ENCODE peak calls at places on chromosome 1, in nine cellular contexts. One of them, this sample, is unnamed.

GRCh38 chr1:58652351-58653184 is 47.3 kb downstream of the MYSM1 start:
- DNase-seq in Karpas-422: peak; percentile 89
- DNase-seq in MM.1S: peak; percentile 78
- DNase-seq in H9: peak; percentile 47
- DNase-seq in IMR-90: peak; percentile 84
- DNase-seq in GM23248: peak; percentile 89
- DNase-seq in fibroblast of lung: peak; percentile 89
- DNase-seq in NT2/D1: peak; percentile 83
- DNase-seq in K562: peak; percentile 72
- DNase-seq in this sample: peak; percentile 52

GRCh38 chr1:93784538-93784937 is 94.5 kb downstream of the DNTTIP2 start:
- DNase-seq in Karpas-422: no peak
- DNase-seq in MM.1S: no peak
- DNase-seq in H9: no peak
- DNase-seq in IMR-90: no peak
- DNase-seq in GM23248: no peak
- DNase-seq in fibroblast of lung: no peak
- DNase-seq in NT2/D1: no peak
- DNase-seq in K562: no peak
- DNase-seq in this sample: no peak

GRCh38 chr1:185345913-185346717 is 29.1 kb upstream of the IVNS1ABP start:
- DNase-seq in Karpas-422: no peak
- DNase-seq in MM.1S: no peak
- DNase-seq in H9: no peak
- DNase-seq in IMR-90: no peak
- DNase-seq in GM23248: no peak
- DNase-seq in fibroblast of lung: no peak
- DNase-seq in NT2/D1: no peak
- DNase-seq in K562: no peak
- DNase-seq in this sample: no peak

GRCh38 chr1:240644732-240645131 is 32.8 kb upstream of the GREM2 start:
- DNase-seq in Karpas-422: no peak
- DNase-seq in MM.1S: no peak
- DNase-seq in H9: no peak
- DNase-seq in IMR-90: no peak
- DNase-seq in GM23248: peak; percentile 52
- DNase-seq in fibroblast of lung: no peak
- DNase-seq in NT2/D1: no peak
- DNase-seq in K562: no peak
- DNase-seq in this sample: no peak

GRCh38 chr1:31802190-31803150 is 13.4 kb downstream of the SPOCD1 start:
- DNase-seq in Karpas-422: no peak
- DNase-seq in MM.1S: no peak
- DNase-seq in H9: no peak
- DNase-seq in IMR-90: no peak
- DNase-seq in GM23248: peak; percentile 45
- DNase-seq in fibroblast of lung: peak; percentile 25
- DNase-seq in NT2/D1: no peak
- DNase-seq in K562: no peak
- DNase-seq in this sample: no peak

GRCh38 chr1:105558023-105558422 is 1498.5 kb upstream of the PRMT6 start:
- DNase-seq in Karpas-422: no peak
- DNase-seq in MM.1S: no peak
- DNase-seq in H9: no peak
- DNase-seq in IMR-90: no peak
- DNase-seq in GM23248: no peak
- DNase-seq in fibroblast of lung: no peak
- DNase-seq in NT2/D1: no peak
- DNase-seq in K562: no peak
- DNase-seq in this sample: no peak

GRCh38 chr1:44634790-44635189 is 39.5 kb downstream of the TMEM53 start:
- DNase-seq in Karpas-422: no peak
- DNase-seq in MM.1S: no peak
- DNase-seq in H9: no peak
- DNase-seq in IMR-90: no peak
- DNase-seq in GM23248: no peak
- DNase-seq in fibroblast of lung: no peak
- DNase-seq in NT2/D1: no peak
- DNase-seq in K562: no peak
- DNase-seq in this sample: no peak

GRCh38 chr1:80447533-80447932 is 1353.2 kb upstream of the ADGRL2 start:
- DNase-seq in Karpas-422: no peak
- DNase-seq in MM.1S: no peak
- DNase-seq in H9: no peak
- DNase-seq in IMR-90: no peak
- DNase-seq in GM23248: no peak
- DNase-seq in fibroblast of lung: no peak
- DNase-seq in NT2/D1: no peak
- DNase-seq in K562: no peak
- DNase-seq in this sample: no peak

GRCh38 chr1:54294846-54295245 is 94.9 kb downstream of the MRPL37 start:
- DNase-seq in Karpas-422: no peak
- DNase-seq in MM.1S: no peak
- DNase-seq in H9: no peak
- DNase-seq in IMR-90: peak; percentile 60
- DNase-seq in GM23248: peak; percentile 18
- DNase-seq in fibroblast of lung: peak; percentile 24
- DNase-seq in NT2/D1: no peak
- DNase-seq in K562: no peak
- DNase-seq in this sample: no peak

GRCh38 chr1:234260578-234260977 is 112.7 kb upstream of the COA6 start:
- DNase-seq in Karpas-422: no peak
- DNase-seq in MM.1S: no peak
- DNase-seq in H9: peak; percentile 25
- DNase-seq in IMR-90: no peak
- DNase-seq in GM23248: peak; percentile 28
- DNase-seq in fibroblast of lung: no peak
- DNase-seq in NT2/D1: no peak
- DNase-seq in K562: no peak
- DNase-seq in this sample: peak; percentile 53

GRCh38 chr1:224252466-224252865 is 69.4 kb downstream of the DEGS1 start:
- DNase-seq in Karpas-422: no peak
- DNase-seq in MM.1S: no peak
- DNase-seq in H9: no peak
- DNase-seq in IMR-90: no peak
- DNase-seq in GM23248: no peak
- DNase-seq in fibroblast of lung: no peak
- DNase-seq in NT2/D1: no peak
- DNase-seq in K562: no peak
- DNase-seq in this sample: no peak

GRCh38 chr1:25039229-25039628 is 109.2 kb upstream of the RUNX3 start:
- DNase-seq in Karpas-422: no peak
- DNase-seq in MM.1S: no peak
- DNase-seq in H9: no peak
- DNase-seq in IMR-90: peak; percentile 5
- DNase-seq in GM23248: peak; percentile 28
- DNase-seq in fibroblast of lung: no peak
- DNase-seq in NT2/D1: no peak
- DNase-seq in K562: no peak
- DNase-seq in this sample: no peak

DNA sequence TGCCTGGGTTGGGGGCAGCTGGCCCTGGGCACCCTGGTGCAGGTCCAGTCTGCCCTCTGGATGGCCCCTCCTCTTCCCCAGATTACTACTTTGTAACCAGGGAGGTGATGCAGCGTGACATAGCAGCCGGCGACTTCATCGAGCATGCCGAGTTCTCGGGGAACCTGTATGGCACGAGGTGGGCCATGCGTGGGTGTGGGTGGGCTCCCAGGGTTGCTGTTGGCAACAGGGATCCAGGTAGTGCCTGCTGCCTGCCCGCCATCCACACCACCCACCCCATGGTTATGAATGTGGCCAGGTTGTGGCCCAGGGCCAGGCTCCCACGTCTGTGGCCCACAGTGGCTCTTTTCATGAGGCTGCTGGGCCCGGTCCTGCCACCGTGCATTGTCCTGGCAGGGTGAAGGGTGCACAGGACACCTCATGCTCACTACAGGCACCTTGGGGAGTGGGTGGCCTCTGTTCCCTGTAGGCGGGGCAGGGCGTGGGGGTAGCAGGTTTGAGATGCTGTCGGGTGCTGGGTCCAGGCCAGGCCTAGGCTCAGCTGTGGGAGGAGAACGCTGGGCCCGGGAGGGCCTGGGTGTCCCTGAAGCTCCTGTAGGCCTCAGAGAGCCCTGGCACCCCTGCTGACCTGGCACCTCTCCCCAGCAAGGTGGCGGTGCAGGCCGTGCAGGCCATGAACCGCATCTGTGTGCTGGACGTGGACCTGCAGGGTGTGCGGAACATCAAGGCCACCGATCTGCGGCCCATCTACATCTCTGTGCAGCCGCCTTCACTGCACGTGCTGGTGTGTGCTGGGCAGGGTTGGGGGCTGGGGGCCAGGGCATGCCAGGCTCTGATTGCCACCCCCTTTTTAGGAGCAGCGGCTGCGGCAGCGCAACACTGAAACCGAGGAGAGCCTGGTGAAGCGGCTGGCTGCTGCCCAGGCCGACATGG is 2.7 kb upstream of the GJC2 start:
- DNase-seq in Karpas-422: no peak
- DNase-seq in MM.1S: no peak
- DNase-seq in H9: no peak
- DNase-seq in IMR-90: no peak
- DNase-seq in GM23248: no peak
- DNase-seq in fibroblast of lung: no peak
- DNase-seq in NT2/D1: no peak
- DNase-seq in K562: no peak
- DNase-seq in this sample: no peak
- H3K9ac ChIP-seq in Karpas-422: no peak overlapping the region
- H3K9ac ChIP-seq in MM.1S: no peak overlapping the region
- H3K9ac ChIP-seq in H9: no peak overlapping the region
- H3K9ac ChIP-seq in IMR-90: no peak overlapping the region
- H3K9ac ChIP-seq in GM23248: no peak overlapping the region
- H3K9ac ChIP-seq in fibroblast of lung: no peak overlapping the region
- H3K9ac ChIP-seq in NT2/D1: no peak overlapping the region
- H3K9ac ChIP-seq in K562: peak overlapping the region; percentile 86
- H3K9ac ChIP-seq in this sample: no peak overlapping the region

GRCh38 chr1:39391741-39392679 is 99.4 kb upstream of the BMP8A start:
- DNase-seq in Karpas-422: no peak
- DNase-seq in MM.1S: no peak
- DNase-seq in H9: no peak
- DNase-seq in IMR-90: peak; percentile 90
- DNase-seq in GM23248: peak; percentile 95
- DNase-seq in fibroblast of lung: peak; percentile 81
- DNase-seq in NT2/D1: no peak
- DNase-seq in K562: peak; percentile 27
- DNase-seq in this sample: no peak
- H3K9ac ChIP-seq in Karpas-422: no peak overlapping the region
- H3K9ac ChIP-seq in MM.1S: no peak overlapping the region
- H3K9ac ChIP-seq in H9: no peak overlapping the region
- H3K9ac ChIP-seq in IMR-90: peak overlapping the region; percentile 55
- H3K9ac ChIP-seq in GM23248: peak overlapping the region; percentile 57
- H3K9ac ChIP-seq in fibroblast of lung: no peak overlapping the region
- H3K9ac ChIP-seq in NT2/D1: no peak overlapping the region
- H3K9ac ChIP-seq in K562: peak overlapping the region; percentile 1
- H3K9ac ChIP-seq in this sample: no peak overlapping the region

DNA sequence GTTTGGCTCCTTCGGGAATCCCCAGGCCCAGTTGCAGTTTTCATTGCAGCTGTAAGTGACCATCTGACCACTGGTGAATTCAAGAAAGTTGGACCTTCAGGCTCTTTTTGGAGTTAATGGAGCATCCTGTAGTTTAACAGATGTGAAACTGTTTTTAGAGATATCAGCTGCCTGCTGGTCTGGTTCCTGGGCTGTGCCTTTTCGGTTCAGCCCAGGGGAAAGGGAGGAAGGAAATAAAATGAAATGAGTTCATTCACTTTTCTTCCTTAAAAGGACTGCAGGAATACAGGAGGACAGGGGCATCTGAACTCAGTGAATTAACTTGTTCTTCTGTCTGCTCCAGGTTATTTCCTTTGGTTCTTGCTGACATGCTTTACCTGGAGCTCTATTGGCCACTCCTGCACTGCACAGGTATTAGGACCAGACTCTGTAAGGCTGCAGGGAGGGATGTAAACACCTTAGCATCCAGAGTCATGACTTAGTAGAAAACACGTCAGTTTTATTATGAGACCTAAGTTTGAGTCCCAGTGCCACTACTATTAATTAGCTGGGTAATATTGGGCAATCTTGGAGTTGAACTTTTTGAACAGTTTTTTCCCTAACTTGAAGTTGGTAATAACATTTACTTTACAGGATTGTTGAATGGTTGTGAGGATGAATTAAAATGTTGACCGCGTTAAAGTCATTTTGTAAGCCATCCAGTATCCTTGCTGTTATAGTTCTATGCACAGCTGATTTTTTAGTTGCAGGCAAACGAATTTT is 83.6 kb downstream of the LRRC8D start:
- DNase-seq in Karpas-422: no peak
- DNase-seq in MM.1S: no peak
- DNase-seq in H9: no peak
- DNase-seq in IMR-90: no peak
- DNase-seq in GM23248: no peak
- DNase-seq in fibroblast of lung: no peak
- DNase-seq in NT2/D1: no peak
- DNase-seq in K562: no peak
- DNase-seq in this sample: no peak
- H3K9ac ChIP-seq in Karpas-422: no peak overlapping the region
- H3K9ac ChIP-seq in MM.1S: no peak overlapping the region
- H3K9ac ChIP-seq in H9: no peak overlapping the region
- H3K9ac ChIP-seq in IMR-90: no peak overlapping the region
- H3K9ac ChIP-seq in GM23248: no peak overlapping the region
- H3K9ac ChIP-seq in fibroblast of lung: no peak overlapping the region
- H3K9ac ChIP-seq in NT2/D1: no peak overlapping the region
- H3K9ac ChIP-seq in K562: peak overlapping the region; percentile 26
- H3K9ac ChIP-seq in this sample: no peak overlapping the region

GRCh38 chr1:1938276-1938573 is 19.1 kb upstream of the TMEM52 start:
- DNase-seq in Karpas-422: no peak
- DNase-seq in MM.1S: no peak
- DNase-seq in H9: no peak
- DNase-seq in IMR-90: no peak
- DNase-seq in GM23248: no peak
- DNase-seq in fibroblast of lung: no peak
- DNase-seq in NT2/D1: no peak
- DNase-seq in K562: no peak
- DNase-seq in this sample: no peak
- H3K9ac ChIP-seq in Karpas-422: no peak overlapping the region
- H3K9ac ChIP-seq in MM.1S: no peak overlapping the region
- H3K9ac ChIP-seq in H9: no peak overlapping the region
- H3K9ac ChIP-seq in IMR-90: no peak overlapping the region
- H3K9ac ChIP-seq in GM23248: no peak overlapping the region
- H3K9ac ChIP-seq in fibroblast of lung: no peak overlapping the region
- H3K9ac ChIP-seq in NT2/D1: no peak overlapping the region
- H3K9ac ChIP-seq in K562: no peak overlapping the region
- H3K9ac ChIP-seq in this sample: no peak overlapping the region

This sample was measured in keratinocyte.